ENCODE peak calls at places on chromosomes 5 and 9, in seven cellular contexts. U is A549, S is GM23338, E is SK-N-SH, F is GM12878, T is K562, B is HepG2. Z is an unnamed sample.
A peak's percentile ranks its signal among the peaks of the same experiment; 100 is the strongest.

GRCh38 chr9:18360005-18360404 is 113.9 kb upstream of the ADAMTSL1 start:
- DNase-seq in B (no peak), S (no peak), E (no peak), T (no peak), F (no peak), U (no peak), Z (no peak)

GRCh38 chr5:31563216-31563615 is 31.1 kb downstream of the C5orf22 start:
- DNase-seq in F (no peak), B (no peak), E (no peak), S (no peak), T (no peak), U (no peak), Z (no peak)

GRCh38 chr5:33997331-33997983 is 10.4 kb downstream of the AMACR start:
- DNase-seq in B (peak; percentile 52), F (no peak), S (peak; percentile 75), E (peak; percentile 58), U (peak; percentile 47), T (peak; percentile 56), Z (peak; percentile 19)

GRCh38 chr9:16385590-16386578 is 484.6 kb downstream of the BNC2 start:
- DNase-seq in F (no peak), T (no peak), S (no peak), E (no peak), B (no peak), U (no peak), Z (no peak)

GRCh38 chr9:91778031-91778430 is 172.0 kb downstream of the ROR2 start:
- DNase-seq in F (no peak), E (no peak), U (no peak), T (no peak), S (no peak), B (no peak), Z (no peak)

GRCh38 chr9:115680226-115680625 is 473.4 kb upstream of the PAPPA start:
- DNase-seq in U (no peak), E (no peak), B (no peak), S (no peak), T (no peak), F (no peak), Z (no peak)

GRCh38 chr5:138439537-138440225 is 824 bp downstream of the REEP2 start:
- DNase-seq in U (no peak), S (peak; percentile 41), E (peak; percentile 77), B (no peak), T (no peak), F (no peak), Z (no peak)

GRCh38 chr9:128285033-128285784 is 9.1 kb downstream of the SWI5 start:
- DNase-seq in F (no peak), B (no peak), S (no peak), T (no peak), E (no peak), U (no peak), Z (no peak)

GRCh38 chr9:5499889-5500398 is 10.4 kb upstream of the PDCD1LG2 start:
- DNase-seq in U (no peak), S (no peak), F (no peak), B (no peak), E (peak; percentile 33), T (peak; percentile 73), Z (no peak)

GRCh38 chr5:72243706-72244105 is 76.3 kb downstream of the MRPS27 start:
- DNase-seq in B (no peak), U (no peak), E (no peak), T (no peak), F (no peak), S (no peak), Z (no peak)

GRCh38 chr5:159560073-159560472 is 229.8 kb upstream of the IL12B start:
- DNase-seq in F (no peak), T (no peak), B (no peak), S (no peak), U (no peak), E (no peak), Z (no peak)

GRCh38 chr5:73820321-73820720 is 194.3 kb downstream of the ARHGEF28 start:
- DNase-seq in F (no peak), U (no peak), S (no peak), E (no peak), T (no peak), B (no peak), Z (no peak)

GRCh38 chr5:66209350-66209749 is 65.2 kb downstream of the SREK1 start:
- DNase-seq in E (no peak), T (no peak), U (peak; percentile 31), S (peak; percentile 19), F (no peak), B (no peak), Z (peak; percentile 75)

GRCh38 chr5:123176224-123176937 is 87.3 kb downstream of the PRDM6 start:
- DNase-seq in E (no peak), T (no peak), U (no peak), S (no peak), B (no peak), F (no peak), Z (no peak)

GRCh38 chr5:148860599-148860998 is 34.2 kb downstream of the ADRB2 start:
- DNase-seq in S (no peak), E (no peak), U (no peak), F (no peak), T (no peak), B (no peak), Z (no peak)

GRCh38 chr5:25713259-25713658 is 1068.5 kb upstream of the CDH10 start:
- DNase-seq in T (peak; percentile 1), S (peak; percentile 46), B (no peak), F (peak; percentile 31), U (no peak), E (no peak), Z (no peak)
- TF ChIP-seq CTCF in T (no peak), S (peak; percentile 68), B (no peak), F (peak; percentile 22), U (no peak), E (no peak), Z (no peak)

DNA sequence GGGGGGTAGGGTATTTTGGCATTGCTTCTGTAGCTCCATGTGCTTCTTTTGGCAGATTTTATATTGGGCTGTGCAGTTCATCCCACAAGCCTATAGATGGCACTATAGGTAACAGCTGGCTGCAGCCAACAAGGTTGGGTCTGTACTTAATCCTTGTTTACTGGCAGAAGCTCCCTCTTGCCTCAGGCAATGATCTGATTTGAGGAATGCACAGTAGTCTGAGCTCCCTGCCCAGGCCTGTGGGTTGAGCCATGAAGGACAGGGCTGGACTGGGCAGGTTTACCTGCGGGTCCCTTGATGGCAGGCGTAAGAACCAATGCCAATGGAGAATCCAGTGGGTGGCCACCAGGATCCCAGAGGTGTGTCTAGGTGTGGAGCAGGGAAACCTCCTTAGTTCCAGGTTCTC is 11.7 kb upstream of the OR1J2 start:
- DNase-seq in T (peak; percentile 44), F (no peak), B (peak; percentile 24), E (peak; percentile 45), U (peak; percentile 13), S (peak; percentile 78), Z (peak; percentile 29)
- TF ChIP-seq REST in T (no peak), F (no peak), B (no peak), E (no peak), U (no peak), S (no peak), Z (no peak)

DNA sequence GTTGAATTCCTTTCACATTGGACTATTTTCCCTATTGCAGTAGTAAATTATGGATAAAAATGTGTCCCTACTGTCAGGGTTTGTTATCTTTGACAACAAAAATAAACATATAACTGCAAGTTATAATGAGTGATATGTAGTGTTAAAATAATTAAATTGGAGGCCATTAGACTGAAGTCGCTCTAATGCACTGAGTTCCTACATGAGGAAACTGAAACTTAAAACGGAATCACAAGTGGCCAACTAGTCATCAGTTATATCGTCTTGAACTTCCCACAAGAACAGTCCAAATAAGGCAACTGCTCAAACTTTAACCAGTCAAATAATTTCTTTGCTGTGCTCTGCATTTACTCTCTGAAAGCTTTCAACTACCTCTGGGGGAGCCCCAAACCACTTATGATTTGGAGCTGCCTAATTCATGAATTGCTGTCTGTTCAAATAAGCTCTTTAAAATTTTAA is 2.1 kb upstream of the IFT74 start:
- DNase-seq in E (no peak), B (no peak), S (no peak), F (no peak), U (no peak), T (peak; percentile 30), Z (no peak)
- H3K4me2 ChIP-seq in E (no peak overlapping the region), B (peak overlapping the region; percentile 81), S (no peak overlapping the region), F (no peak overlapping the region), U (no peak overlapping the region), T (peak overlapping the region; percentile 58), Z (no peak overlapping the region)

GRCh38 chr9:32590476-32590875 is 17.5 kb upstream of the NDUFB6 start:
- DNase-seq in U (no peak), F (no peak), S (no peak), T (no peak), E (no peak), B (no peak), Z (no peak)

GRCh38 chr9:32590898-32591297 is 17.9 kb upstream of the NDUFB6 start:
- DNase-seq in F (no peak), U (no peak), B (no peak), S (no peak), E (no peak), T (no peak), Z (no peak)

GRCh38 chr9:32584784-32585183 is 11.8 kb upstream of the NDUFB6 start:
- DNase-seq in E (no peak), U (no peak), T (no peak), B (no peak), S (no peak), F (no peak), Z (no peak)

GRCh38 chr9:32589083-32589713 is 16.2 kb upstream of the NDUFB6 start:
- DNase-seq in B (peak; percentile 28), E (peak; percentile 58), U (peak; percentile 53), T (peak; percentile 34), S (peak; percentile 57), F (no peak), Z (peak; percentile 38)

GRCh38 chr9:32587901-32588300 is 14.9 kb upstream of the NDUFB6 start:
- DNase-seq in T (no peak), E (no peak), B (no peak), S (peak; percentile 18), U (no peak), F (no peak), Z (no peak)
- TF ChIP-seq CTCF in T (no peak), E (no peak), B (no peak), S (no peak), U (no peak), F (no peak), Z (no peak)

GRCh38 chr9:131449276-131449675 is 53.4 kb upstream of the POMT1 start:
- DNase-seq in B (no peak), E (no peak), T (no peak), F (no peak), S (no peak), U (no peak), Z (no peak)
- TF ChIP-seq REST in B (no peak), E (no peak), T (no peak), F (no peak), S (no peak), U (no peak), Z (no peak)